ENCODE peak calls at places on chromosomes 16 and 17, in eight cellular contexts. C is mesothelial cell of epicardium, A is neural crest cell, Z is HFF-Myc, X is OCI-LY7, H is AG10803, E is ovary, V is GM10248. M is an unnamed sample.

GRCh38 chr17:76414334-76415295 is 30.2 kb downstream of the SPHK1 start:
- DNase-seq in H (peak), V (no peak), A (no peak), X (no peak), C (peak), E (peak), Z (no peak), M (peak)

GRCh38 chr17:67055041-67055443 is 10.7 kb downstream of the CACNG1 start:
- DNase-seq in Z (no peak), A (no peak), V (no peak), C (peak), X (no peak), E (no peak), H (no peak), M (no peak)

GRCh38 chr17:56176101-56176500 is 22.8 kb downstream of the ANKFN1 start:
- DNase-seq in E (no peak), V (no peak), A (no peak), X (no peak), C (no peak), Z (no peak), H (peak), M (peak)

GRCh38 chr17:76272541-76273434 is 7.6 kb downstream of the UBALD2 start:
- DNase-seq in C (no peak), V (peak), X (peak), Z (no peak), H (no peak), A (no peak), E (no peak), M (no peak)

GRCh38 chr16:14194706-14195105 is 123.6 kb downstream of the MRTFB start:
- DNase-seq in H (no peak), Z (no peak), C (no peak), X (no peak), A (no peak), E (no peak), V (no peak), M (no peak)

GRCh38 chr16:67173808-67174705 is 3.7 kb downstream of the NOL3 start:
- DNase-seq in V (peak), A (peak), E (peak), Z (no peak), H (peak), C (no peak), X (peak), M (peak)

GRCh38 chr16:57534881-57535658 is 1.3 kb downstream of the CCDC102A start:
- DNase-seq in A (no peak), H (no peak), V (peak), E (peak), X (no peak), Z (no peak), C (peak), M (no peak)

GRCh38 chr17:66494023-66494803 is 191.8 kb downstream of the PRKCA start:
- DNase-seq in V (no peak), E (no peak), X (no peak), C (no peak), H (peak), Z (peak), A (no peak), M (peak)

GRCh38 chr16:84841787-84842300 is 22.1 kb downstream of the CRISPLD2 start:
- DNase-seq in X (no peak), C (peak), A (no peak), E (no peak), Z (no peak), H (no peak), V (no peak), M (no peak)

GRCh38 chr16:29972500-29972899 is 1.2 kb upstream of the TAOK2 start:
- DNase-seq in A (no peak), V (no peak), E (no peak), Z (no peak), H (no peak), C (no peak), X (no peak), M (no peak)

GRCh38 chr17:45106101-45106500 is 26.2 kb downstream of the PLCD3 start:
- DNase-seq in E (no peak), H (no peak), A (no peak), C (no peak), Z (no peak), X (no peak), V (no peak), M (no peak)

GRCh38 chr17:68955181-68955841 is at the start of gene ABCA8:
- DNase-seq in C (no peak), E (peak), V (no peak), Z (peak), H (peak), A (no peak), X (no peak), M (peak)

GRCh38 chr17:27590864-27591263 is 40.1 kb upstream of the LGALS9 start:
- DNase-seq in Z (no peak), X (no peak), E (no peak), V (no peak), H (no peak), A (no peak), C (no peak), M (no peak)

GRCh38 chr16:7888421-7888820 is 555.8 kb downstream of the RBFOX1 start:
- DNase-seq in Z (no peak), V (no peak), X (no peak), E (no peak), A (no peak), C (no peak), H (no peak), M (no peak)

GRCh38 chr17:45190503-45191282 is 29.0 kb downstream of the HEXIM2 start:
- DNase-seq in V (no peak), H (no peak), C (no peak), Z (no peak), E (no peak), A (no peak), X (peak), M (no peak)

GRCh38 chr16:69093974-69094373 is 11.5 kb upstream of the HAS3 start:
- DNase-seq in H (no peak), V (no peak), E (no peak), Z (no peak), A (no peak), X (no peak), C (no peak), M (no peak)

GRCh38 chr16:56102159-56102798 is 89.0 kb upstream of the GNAO1 start:
- DNase-seq in A (no peak), X (no peak), H (peak), E (peak), C (peak), Z (no peak), V (no peak), M (no peak)

GRCh38 chr17:50972579-50972978 is 106.4 kb upstream of the TOB1 start:
- DNase-seq in A (no peak), H (no peak), Z (no peak), V (no peak), C (no peak), E (no peak), X (no peak), M (no peak)

GRCh38 chr17:6330936-6331335 is 104.0 kb downstream of the AIPL1 start:
- DNase-seq in A (no peak), H (no peak), Z (no peak), E (no peak), X (no peak), V (no peak), C (no peak), M (no peak)

GRCh38 chr17:65193305-65194293 is 56.4 kb downstream of the RGS9 start:
- DNase-seq in X (no peak), E (no peak), Z (no peak), A (no peak), V (no peak), H (peak), C (no peak), M (no peak)

GRCh38 chr17:62876063-62876462 is 67.9 kb upstream of the MARCHF10 start:
- DNase-seq in Z (no peak), X (no peak), V (no peak), C (no peak), H (peak), A (no peak), E (no peak), M (no peak)

GRCh38 chr17:41965694-41966375 is 760 bp upstream of the CNP start:
- DNase-seq in H (peak), A (no peak), V (peak), X (peak), C (peak), Z (no peak), E (peak), M (no peak)

GRCh38 chr17:45146616-45147101 is 1.6 kb upstream of the HEXIM1 start:
- DNase-seq in C (no peak), Z (no peak), H (peak), A (no peak), E (no peak), X (peak), V (no peak), M (peak)

GRCh38 chr17:73834684-73835343 is 190.6 kb upstream of the SDK2 start:
- DNase-seq in V (no peak), Z (no peak), H (no peak), C (no peak), X (no peak), A (no peak), E (no peak), M (no peak)

GRCh38 chr16:12455287-12455798 is 348.3 kb downstream of the CPPED1 start:
- DNase-seq in V (peak), C (peak), Z (no peak), H (peak), A (peak), E (peak), X (peak), M (peak)

GRCh38 chr16:51237207-51237606 is 86.1 kb upstream of the SALL1 start:
- DNase-seq in C (no peak), H (no peak), Z (no peak), A (no peak), E (no peak), V (no peak), X (no peak), M (no peak)

GRCh38 chr17:69874220-69874670 is 200.8 kb upstream of the KCNJ16 start:
- DNase-seq in H (peak), Z (peak), V (no peak), X (no peak), C (no peak), E (no peak), A (no peak), M (peak)

GRCh38 chr16:23288209-23288608 is 13.9 kb upstream of the SCNN1B start:
- DNase-seq in E (no peak), Z (no peak), X (no peak), A (no peak), C (no peak), H (no peak), V (no peak), M (no peak)

GRCh38 chr16:50982808-50983207 is 168.3 kb downstream of the SALL1 start:
- DNase-seq in Z (no peak), E (no peak), V (no peak), H (no peak), C (no peak), A (no peak), X (no peak), M (no peak)

GRCh38 chr16:66223176-66223780 is 143.2 kb upstream of the CDH5 start:
- DNase-seq in H (peak), X (no peak), E (no peak), Z (no peak), A (no peak), C (no peak), V (no peak), M (peak)

GRCh38 chr16:65441501-65441900 is 319.6 kb upstream of the CDH11 start:
- DNase-seq in X (no peak), H (no peak), E (no peak), A (no peak), C (no peak), Z (no peak), V (no peak), M (no peak)

GRCh38 chr17:61157246-61157887 is 242.3 kb upstream of the TBX2 start:
- DNase-seq in Z (no peak), H (peak), A (no peak), E (no peak), V (no peak), X (no peak), C (no peak), M (peak)

GRCh38 chr17:60473788-60474187 is 51.5 kb downstream of the CHCT1 start:
- DNase-seq in V (no peak), X (no peak), A (no peak), Z (peak), E (no peak), C (no peak), H (peak), M (peak)

GRCh38 chr17:19413725-19414124 is 2.7 kb downstream of the RNF112 start:
- DNase-seq in V (no peak), X (no peak), H (no peak), Z (no peak), E (no peak), C (no peak), A (no peak), M (no peak)

GRCh38 chr17:7511108-7511507 is 26.9 kb downstream of the POLR2A start:
- DNase-seq in H (no peak), A (no peak), X (no peak), Z (no peak), V (no peak), E (no peak), C (no peak), M (no peak)

GRCh38 chr16:79415983-79416641 is 184.4 kb downstream of the MAF start:
- DNase-seq in A (no peak), C (no peak), H (no peak), X (no peak), E (no peak), V (no peak), Z (no peak), M (no peak)

GRCh38 chr17:48064638-48065037 is 16.5 kb downstream of the NFE2L1 start:
- DNase-seq in H (no peak), X (no peak), E (no peak), Z (no peak), V (no peak), C (no peak), A (no peak), M (no peak)
- TF ChIP-seq CTCF in H (no peak), X (no peak), E (no peak), Z (no peak), V (no peak), C (no peak), A (no peak), M (no peak)

GRCh38 chr16:72848759-72849664 is 198.9 kb downstream of the ZFHX3 start:
- DNase-seq in H (peak), E (peak), C (peak), Z (peak), A (no peak), V (no peak), X (no peak), M (peak)
- TF ChIP-seq CTCF in H (no peak), E (no peak), C (no peak), Z (no peak), A (no peak), V (no peak), X (no peak), M (peak)

DNA sequence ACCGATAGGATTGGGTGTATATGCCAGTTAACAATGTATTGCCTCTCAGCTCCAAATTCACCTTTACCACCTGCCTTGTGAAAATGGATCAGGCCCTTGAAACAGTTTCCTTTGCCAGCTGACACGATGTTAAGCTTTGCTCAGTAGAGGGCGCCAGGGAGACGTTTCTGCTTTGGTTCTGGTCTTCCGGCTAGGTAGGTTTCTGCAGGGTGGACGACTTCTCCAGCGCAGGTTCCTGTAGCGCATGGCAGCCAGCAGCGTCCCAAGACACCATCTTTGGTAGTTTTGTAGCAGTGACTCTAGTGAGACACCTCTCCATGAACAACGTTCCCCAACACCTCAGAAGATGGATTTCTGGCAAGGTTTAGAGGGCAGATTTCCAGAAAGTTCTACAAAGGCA is 24.0 kb downstream of the SYCE1L start:
- DNase-seq in V (no peak), H (no peak), X (peak), E (no peak), C (no peak), A (peak), Z (no peak), M (no peak)
- TF ChIP-seq CTCF in V (peak), H (peak), X (peak), E (no peak), C (peak), A (peak), Z (peak), M (peak)

GRCh38 chr16:5633845-5634440 is 536.3 kb upstream of the EEF2KMT start:
- DNase-seq in H (no peak), V (peak), E (no peak), C (no peak), A (no peak), X (peak), Z (no peak), M (peak)
- TF ChIP-seq CTCF in H (no peak), V (peak), E (no peak), C (peak), A (peak), X (peak), Z (peak), M (peak)

DNA sequence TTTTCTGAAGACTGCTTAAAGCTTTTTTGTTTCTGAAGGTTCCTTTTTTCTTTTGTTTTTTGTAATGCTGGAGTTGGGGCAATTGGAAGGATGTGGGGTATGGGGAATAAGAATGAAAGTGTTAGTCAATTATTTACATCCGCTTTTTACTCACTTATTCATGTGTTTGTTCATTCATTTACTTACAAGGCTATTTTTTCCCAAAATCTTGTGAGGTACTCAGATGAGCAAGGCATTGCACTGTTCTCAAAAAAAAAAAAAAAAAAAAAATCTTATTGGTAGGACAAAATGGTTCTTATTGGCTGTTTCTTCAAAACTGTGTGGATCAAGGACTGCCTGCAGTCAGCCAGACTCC is 55.7 kb downstream of the PLD6 start:
- DNase-seq in H (no peak), X (no peak), C (no peak), A (no peak), E (no peak), V (peak), Z (no peak), M (no peak)
- TF ChIP-seq CTCF in H (no peak), X (no peak), C (no peak), A (no peak), E (no peak), V (no peak), Z (no peak), M (no peak)

GRCh38 chr17:57501016-57501415 is 244.1 kb downstream of the CCDC182 start:
- DNase-seq in H (no peak), Z (no peak), A (no peak), E (no peak), V (no peak), X (no peak), C (no peak), M (no peak)

GRCh38 chr17:57502696-57503307 is 242.3 kb downstream of the CCDC182 start:
- DNase-seq in V (no peak), H (no peak), A (no peak), E (no peak), C (no peak), Z (no peak), X (no peak), M (no peak)

GRCh38 chr17:57498443-57498842 is 242.1 kb downstream of the MSI2 start:
- DNase-seq in E (no peak), A (no peak), C (no peak), H (no peak), X (no peak), V (no peak), Z (no peak), M (no peak)

GRCh38 chr17:57496382-57496781 is 240.1 kb downstream of the MSI2 start:
- DNase-seq in V (no peak), X (no peak), C (no peak), Z (no peak), E (no peak), H (no peak), A (no peak), M (no peak)

DNA sequence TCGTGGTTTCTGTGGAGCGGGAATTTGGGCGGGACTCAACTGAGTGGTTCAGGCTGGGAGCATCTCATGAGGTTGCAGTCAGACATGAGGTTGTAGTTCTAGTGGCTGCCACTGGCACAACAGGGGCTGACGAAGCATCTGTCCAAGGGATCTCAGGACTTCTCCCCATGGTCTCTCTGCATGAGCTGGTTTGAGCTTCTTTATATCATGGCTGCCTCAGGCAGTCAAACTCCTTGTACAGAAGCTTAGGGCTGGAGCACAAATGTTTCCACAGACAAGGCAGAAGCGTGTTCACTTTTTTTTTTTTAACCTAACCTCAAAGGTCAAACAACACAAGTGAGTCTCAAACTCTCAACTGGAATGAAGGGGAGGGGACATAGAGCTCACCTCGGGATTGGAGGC is 243.3 kb downstream of the MSI2 start:
- DNase-seq in V (no peak), E (no peak), C (no peak), Z (no peak), A (no peak), X (no peak), H (peak), M (peak)
- TF ChIP-seq CTCF in V (no peak), E (no peak), C (no peak), Z (peak), A (no peak), X (no peak), H (peak), M (no peak)